ENCODE peak calls at places on chromosomes 2 and 18, in seven cellular contexts. V, L, C, W, U, B and N are unnamed samples.

GRCh38 chr18:77911973-77912372 is 662.3 kb downstream of the GALR1 start:
- DNase-seq in V (no peak), L (no peak), C (no peak), W (no peak), U (no peak), B (no peak), N (no peak)

GRCh38 chr2:224849264-224849663 is 133.1 kb upstream of the CCDC195 start:
- DNase-seq in V (peak), L (no peak), C (peak), W (no peak), U (no peak), B (no peak), N (no peak)

GRCh38 chr18:42473611-42474010 is 518.6 kb downstream of the PIK3C3 start:
- DNase-seq in V (no peak), L (no peak), C (no peak), W (no peak), U (no peak), B (no peak), N (no peak)

GRCh38 chr18:75612491-75612890 is 185.0 kb upstream of the SMIM21 start:
- DNase-seq in V (no peak), L (no peak), C (no peak), W (no peak), U (no peak), B (no peak), N (no peak)

GRCh38 chr2:57180042-57180567 is 866.5 kb upstream of the VRK2 start:
- DNase-seq in V (peak), L (no peak), C (no peak), W (peak), U (no peak), B (peak), N (no peak)

GRCh38 chr2:44071454-44072046 is 75.8 kb upstream of the LRPPRC start:
- DNase-seq in V (no peak), L (no peak), C (no peak), W (no peak), U (peak), B (no peak), N (no peak)

GRCh38 chr2:3780477-3781402 is 77.4 kb downstream of the DCDC2C start:
- DNase-seq in V (peak), L (no peak), C (peak), W (peak), U (peak), B (peak), N (peak)

GRCh38 chr18:36217348-36217747 is 30.1 kb downstream of the MOCOS start:
- DNase-seq in V (no peak), L (no peak), C (no peak), W (no peak), U (no peak), B (no peak), N (no peak)

GRCh38 chr2:164882276-164882675 is 40.7 kb upstream of the COBLL1 start:
- DNase-seq in V (no peak), L (no peak), C (no peak), W (no peak), U (no peak), B (peak), N (no peak)

GRCh38 chr18:63604791-63605567 is 17.8 kb downstream of the SERPINB13 start:
- DNase-seq in V (no peak), L (no peak), C (no peak), W (peak), U (no peak), B (no peak), N (no peak)

GRCh38 chr2:174623690-174624089 is 26.1 kb upstream of the WIPF1 start:
- DNase-seq in V (no peak), L (no peak), C (no peak), W (no peak), U (no peak), B (no peak), N (no peak)

GRCh38 chr2:84454581-84454980 is 4.5 kb downstream of the SUCLG1 start:
- DNase-seq in V (no peak), L (no peak), C (no peak), W (no peak), U (no peak), B (no peak), N (no peak)

GRCh38 chr2:229672021-229672420 is 42.3 kb downstream of the DNER start:
- DNase-seq in V (no peak), L (no peak), C (no peak), W (no peak), U (no peak), B (no peak), N (no peak)

GRCh38 chr2:589551-589950 is 87.7 kb downstream of the TMEM18 start:
- DNase-seq in V (no peak), L (no peak), C (peak), W (no peak), U (no peak), B (no peak), N (no peak)